ENCODE peak calls at places on chromosome 10, in eight cellular contexts. U is PC-3, X is mammary epithelial cell, M is lung, J is H9, H is AG09309, S is A549, F is left lung. I is an unnamed sample.

GRCh38 chr10:35542303-35542702 is 62.8 kb upstream of the GJD4 start:
- DNase-seq in F (no peak), H (no peak), U (no peak), X (no peak), J (no peak), S (no peak), M (no peak), I (no peak)

GRCh38 chr10:1939016-1939415 is 201.7 kb upstream of the ADARB2 start:
- DNase-seq in M (no peak), S (no peak), J (no peak), F (no peak), H (no peak), U (no peak), X (no peak), I (no peak)

GRCh38 chr10:66752714-66753113 is 173.1 kb upstream of the LRRTM3 start:
- DNase-seq in J (no peak), S (no peak), H (no peak), X (peak), F (no peak), U (peak), M (no peak), I (no peak)

GRCh38 chr10:107790271-107790670 is 625.8 kb upstream of the SORCS1 start:
- DNase-seq in H (no peak), X (no peak), J (no peak), U (no peak), F (no peak), M (no peak), S (no peak), I (no peak)

GRCh38 chr10:51838506-51838905 is 139.1 kb upstream of the CSTF2T start:
- DNase-seq in X (no peak), F (no peak), J (no peak), S (no peak), U (no peak), H (no peak), M (no peak), I (no peak)

GRCh38 chr10:65313406-65313805 is 1612.4 kb upstream of the LRRTM3 start:
- DNase-seq in M (no peak), H (no peak), S (no peak), F (no peak), U (peak), X (peak), J (no peak), I (no peak)

GRCh38 chr10:129277804-129278203 is 189.2 kb upstream of the MGMT start:
- DNase-seq in U (no peak), J (no peak), X (no peak), H (no peak), S (no peak), M (no peak), F (no peak), I (no peak)

GRCh38 chr10:123790132-123790885 is 101.3 kb downstream of the CPXM2 start:
- DNase-seq in U (no peak), J (no peak), F (no peak), X (no peak), M (no peak), S (no peak), H (no peak), I (no peak)

GRCh38 chr10:15084502-15084922 is 4.1 kb downstream of the ACBD7 start:
- DNase-seq in U (peak), F (peak), X (peak), H (peak), M (peak), S (peak), J (peak), I (no peak)

GRCh38 chr10:131137223-131137622 is 174.3 kb downstream of the TCERG1L start:
- DNase-seq in S (no peak), X (no peak), F (no peak), J (no peak), H (no peak), U (no peak), M (no peak), I (no peak)

GRCh38 chr10:131517781-131518180 is 206.3 kb upstream of the TCERG1L start:
- DNase-seq in S (no peak), H (no peak), J (no peak), M (no peak), X (no peak), U (no peak), F (no peak), I (no peak)

GRCh38 chr10:111439034-111439842 is 362.4 kb downstream of the ADRA2A start:
- DNase-seq in M (no peak), H (no peak), S (no peak), F (no peak), X (peak), J (no peak), U (no peak), I (no peak)

GRCh38 chr10:35640474-35640873 is 1.6 kb downstream of the FZD8 start:
- DNase-seq in F (peak), S (peak), M (peak), X (peak), H (no peak), J (peak), U (peak), I (peak)

GRCh38 chr10:3000063-3000462 is 67.3 kb upstream of the PFKP start:
- DNase-seq in H (no peak), U (peak), F (no peak), S (no peak), J (no peak), M (no peak), X (no peak), I (no peak)

GRCh38 chr10:131978366-131978765 is 3.4 kb downstream of the BNIP3 start:
- DNase-seq in J (no peak), U (no peak), M (no peak), S (no peak), F (no peak), X (no peak), H (no peak), I (no peak)

GRCh38 chr10:125396651-125397050 is 236.3 kb upstream of the CTBP2 start:
- DNase-seq in J (no peak), M (no peak), H (peak), U (peak), S (no peak), F (no peak), X (peak), I (no peak)

GRCh38 chr10:129848571-129849451 is 115.3 kb downstream of the EBF3 start:
- DNase-seq in J (peak), M (no peak), S (no peak), X (no peak), H (no peak), U (no peak), F (no peak), I (no peak)

GRCh38 chr10:75408911-75409885 is 7.6 kb upstream of the ZNF503 start:
- DNase-seq in U (peak), F (peak), H (no peak), X (peak), J (peak), S (peak), M (peak), I (peak)

GRCh38 chr10:86646933-86647332 is 7.4 kb upstream of the OPN4 start:
- DNase-seq in X (no peak), F (no peak), M (no peak), U (no peak), S (no peak), J (no peak), H (no peak), I (no peak)

GRCh38 chr10:86645111-86645445 is 9.3 kb upstream of the OPN4 start:
- DNase-seq in H (no peak), M (no peak), F (no peak), X (no peak), S (no peak), U (no peak), J (peak), I (no peak)

GRCh38 chr10:86646532-86646931 is 7.8 kb upstream of the OPN4 start:
- DNase-seq in X (no peak), J (no peak), U (no peak), F (no peak), H (no peak), S (no peak), M (no peak), I (no peak)

GRCh38 chr10:86642499-86642898 is 11.8 kb upstream of the OPN4 start:
- DNase-seq in F (no peak), H (no peak), X (peak), J (no peak), M (no peak), S (peak), U (peak), I (no peak)

DNA sequence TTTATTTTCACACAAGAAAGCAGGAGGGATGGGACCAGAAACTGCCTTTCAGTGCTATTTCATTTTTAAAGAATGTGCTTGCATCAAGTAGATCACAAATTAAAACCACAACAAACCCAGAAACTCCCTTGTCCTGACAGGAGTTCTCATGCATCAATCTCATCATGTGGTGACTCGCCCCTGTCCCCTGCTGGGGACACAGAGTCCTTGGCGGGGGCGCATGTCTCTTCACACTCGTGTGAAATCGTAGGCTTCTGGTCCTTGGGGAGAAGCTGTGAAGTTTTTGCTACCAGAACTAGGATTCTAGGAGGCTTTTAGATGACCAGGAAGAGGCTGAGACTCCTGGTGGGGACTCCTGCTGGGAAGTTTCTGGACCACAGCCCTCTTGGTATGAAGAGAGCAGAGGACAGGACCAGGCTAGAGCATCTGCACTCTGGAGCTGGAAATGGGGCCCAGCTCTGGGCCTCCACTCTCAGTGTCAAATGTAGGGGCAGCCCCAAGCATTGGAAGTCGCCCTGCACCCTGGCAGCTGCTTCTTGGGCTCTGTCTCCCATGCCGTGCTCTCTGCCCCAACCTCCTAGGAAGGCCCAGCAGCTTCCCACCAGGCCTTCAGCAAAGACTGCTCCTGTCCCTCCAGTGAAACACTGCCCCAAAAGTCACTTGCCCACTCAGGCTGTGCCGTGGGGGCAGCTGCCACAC is 9.8 kb upstream of the OPN4 start:
- DNase-seq in M (no peak), U (no peak), J (peak), X (peak), F (no peak), S (no peak), H (no peak), I (peak)
- TF ChIP-seq CTCF in M (no peak), U (no peak), J (peak), X (peak), F (no peak), S (no peak), H (peak), I (peak)

GRCh38 chr10:60883187-60883586 is 60.8 kb downstream of the RHOBTB1 start:
- DNase-seq in M (no peak), H (no peak), S (peak), J (no peak), X (peak), F (no peak), U (peak), I (peak)
- TF ChIP-seq CTCF in M (peak), H (peak), S (peak), J (peak), X (peak), F (peak), U (peak), I (peak)

DNA sequence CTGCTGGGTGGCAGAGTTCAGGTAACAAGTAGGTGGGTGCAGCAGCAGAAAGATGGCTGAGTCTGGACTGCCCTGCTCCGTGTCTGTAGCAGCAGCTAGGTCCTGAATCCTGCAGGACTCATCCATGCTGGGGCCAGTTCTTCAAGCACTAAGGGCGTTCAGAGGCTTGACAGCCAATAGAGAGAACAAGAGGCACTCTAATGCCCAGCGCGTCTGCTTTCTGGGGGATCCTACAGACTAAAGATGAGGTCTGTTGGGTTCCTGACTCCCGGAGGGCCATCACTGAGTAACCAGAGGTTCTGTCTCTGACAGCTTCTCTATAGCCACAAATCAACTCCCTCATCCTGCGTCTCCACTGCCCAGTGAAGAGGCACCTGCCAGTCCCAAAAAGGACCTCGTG is 125.5 kb downstream of the PTPN20 start:
- DNase-seq in J (no peak), U (no peak), F (no peak), S (no peak), M (no peak), X (no peak), H (no peak), I (no peak)
- TF ChIP-seq CTCF in J (no peak), U (no peak), F (no peak), S (no peak), M (no peak), X (no peak), H (no peak), I (no peak)

DNA sequence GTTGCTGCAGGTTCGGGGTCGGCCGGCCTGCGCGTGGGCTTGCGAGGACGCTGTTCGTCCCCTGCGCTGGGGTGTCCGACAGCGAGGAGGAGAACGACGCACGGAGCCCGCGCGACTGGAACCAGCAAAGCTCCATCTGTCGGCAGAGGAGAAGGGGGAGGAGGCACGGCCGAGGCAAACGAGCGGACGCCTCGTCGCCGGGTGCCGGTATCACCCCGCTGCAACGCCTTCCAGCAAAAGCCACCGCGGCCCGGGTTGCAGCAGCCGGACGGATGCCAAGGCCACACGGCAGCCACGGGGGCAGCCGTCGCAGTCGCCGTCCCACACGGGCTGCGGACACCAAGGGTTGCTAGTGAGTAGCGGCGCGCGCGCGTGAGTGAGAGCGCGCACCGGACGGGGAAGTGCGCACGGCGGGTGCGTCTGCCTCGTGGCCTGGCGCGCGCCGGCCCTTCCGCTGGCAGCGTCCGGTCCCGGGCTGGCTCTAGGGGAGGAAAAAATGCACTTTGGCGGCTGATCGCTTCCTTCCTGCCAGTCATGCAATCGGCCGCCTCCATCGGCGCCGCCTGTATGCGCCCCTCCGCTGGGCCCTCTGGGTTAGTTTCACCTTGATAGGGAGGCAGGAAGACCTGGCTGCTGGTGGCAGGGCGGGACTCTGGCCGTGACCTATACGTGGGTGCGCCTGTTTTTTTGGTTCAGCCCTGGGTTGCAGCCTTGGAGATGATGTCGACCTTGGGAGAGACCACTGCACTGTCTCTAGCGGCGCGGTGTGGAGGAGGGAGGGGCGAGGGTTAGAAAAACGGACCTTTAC is 446 bp downstream of the STAMBPL1 start:
- DNase-seq in X (peak), M (peak), H (no peak), S (peak), F (peak), J (peak), U (peak), I (peak)
- TF ChIP-seq CTCF in X (peak), M (no peak), H (peak), S (peak), F (no peak), J (peak), U (no peak), I (peak)